ENCODE peak calls at places on chromosomes 2 and 18, in six cellular contexts. X, D, Z, B, G and L are unnamed samples.

GRCh38 chr2:181085729-181086128 is 105.3 kb downstream of the UBE2E3 start:
- DNase-seq in X (no peak), D (no peak), Z (no peak), B (no peak), G (no peak), L (no peak)

GRCh38 chr18:23671564-23671963 is 8.9 kb upstream of the ANKRD29 start:
- DNase-seq in X (no peak), D (no peak), Z (no peak), B (no peak), G (no peak), L (no peak)

GRCh38 chr2:43127208-43127940 is 99.0 kb downstream of the ZFP36L2 start:
- DNase-seq in X (no peak), D (peak; percentile 50), Z (no peak), B (peak; percentile 43), G (peak; percentile 93), L (peak; percentile 79)

GRCh38 chr2:239146011-239146641 is 254.7 kb downstream of the HDAC4 start:
- DNase-seq in X (no peak), D (no peak), Z (no peak), B (no peak), G (no peak), L (peak; percentile 10)

GRCh38 chr2:55809875-55810620 is 113.5 kb downstream of the EFEMP1 start:
- DNase-seq in X (no peak), D (peak; percentile 57), Z (no peak), B (no peak), G (no peak), L (no peak)

GRCh38 chr2:235992024-235992423 is 176.2 kb downstream of the GBX2 start:
- DNase-seq in X (no peak), D (no peak), Z (no peak), B (no peak), G (no peak), L (no peak)

GRCh38 chr2:26726229-26726628 is 33.7 kb downstream of the KCNK3 start:
- DNase-seq in X (no peak), D (no peak), Z (no peak), B (no peak), G (no peak), L (no peak)

GRCh38 chr2:239881031-239881471 is 144.1 kb downstream of the NDUFA10 start:
- DNase-seq in X (no peak), D (no peak), Z (no peak), B (no peak), G (no peak), L (no peak)

GRCh38 chr18:23574611-23575308 is 11.5 kb downstream of the NPC1 start:
- DNase-seq in X (no peak), D (no peak), Z (no peak), B (no peak), G (no peak), L (no peak)

GRCh38 chr18:23302852-23303527 is 150.1 kb upstream of the RIOK3 start:
- DNase-seq in X (peak; percentile 93), D (peak; percentile 79), Z (no peak), B (no peak), G (no peak), L (no peak)

GRCh38 chr18:79380816-79381806 is 14.6 kb upstream of the NFATC1 start:
- DNase-seq in X (no peak), D (peak; percentile 78), Z (no peak), B (peak; percentile 18), G (peak; percentile 78), L (peak; percentile 48)